ENCODE peak calls at places on chromosomes 12 and 14, in eight cellular contexts. H is uterus, Q is Peyer's patch, N is upper lobe of left lung, V is hepatocyte, L is right cardiac atrium, G is psoas muscle, X is left ventricle myocardium inferior. I is an unnamed sample.

GRCh38 chr12:128911861-128912260 is 58.6 kb downstream of the GLT1D1 start:
- DNase-seq in H (no peak), Q (no peak), N (no peak), V (no peak), L (no peak), G (no peak), X (no peak), I (no peak)

GRCh38 chr12:27635349-27635972 is 60.8 kb upstream of the REP15 start:
- DNase-seq in H (no peak), Q (no peak), N (no peak), V (peak; percentile 59), L (no peak), G (no peak), X (no peak), I (peak; percentile 54)

GRCh38 chr12:3119745-3120660 is 42.8 kb downstream of the TSPAN9 start:
- DNase-seq in H (no peak), Q (no peak), N (peak; percentile 34), V (no peak), L (peak; percentile 85), G (peak; percentile 82), X (peak; percentile 79), I (peak; percentile 59)

GRCh38 chr14:83975435-83976222 is 1554.3 kb upstream of the FLRT2 start:
- DNase-seq in H (no peak), Q (no peak), N (no peak), V (peak; percentile 18), L (peak; percentile 77), G (peak; percentile 56), X (peak; percentile 41), I (peak; percentile 48)

GRCh38 chr12:97960741-97961608 is 498.4 kb downstream of the RMST start:
- DNase-seq in H (no peak), Q (no peak), N (peak; percentile 29), V (peak; percentile 47), L (no peak), G (no peak), X (no peak), I (peak; percentile 22)

GRCh38 chr12:89040146-89040964 is 311.9 kb downstream of the DUSP6 start:
- DNase-seq in H (no peak), Q (no peak), N (peak; percentile 24), V (no peak), L (peak; percentile 56), G (peak; percentile 24), X (no peak), I (peak; percentile 43)

GRCh38 chr12:77667101-77667500 is 163.6 kb upstream of the NAV3 start:
- DNase-seq in H (no peak), Q (no peak), N (no peak), V (no peak), L (no peak), G (no peak), X (no peak), I (no peak)

GRCh38 chr14:23237772-23238594 is at the start of gene RNF212B:
- DNase-seq in H (peak; percentile 93), Q (peak; percentile 96), N (peak; percentile 96), V (peak; percentile 97), L (peak; percentile 97), G (peak; percentile 91), X (peak; percentile 90), I (peak; percentile 92)

GRCh38 chr12:40446385-40446784 is 221.6 kb downstream of the LRRK2 start:
- DNase-seq in H (no peak), Q (no peak), N (no peak), V (peak; percentile 31), L (no peak), G (no peak), X (no peak), I (no peak)

GRCh38 chr12:39103552-39104165 is 198.3 kb upstream of the CPNE8 start:
- DNase-seq in H (no peak), Q (no peak), N (no peak), V (peak; percentile 86), L (no peak), G (no peak), X (no peak), I (peak; percentile 82)

GRCh38 chr12:105212431-105212830 is 23.5 kb downstream of the APPL2 start:
- DNase-seq in H (no peak), Q (no peak), N (no peak), V (no peak), L (no peak), G (no peak), X (no peak), I (no peak)

GRCh38 chr12:46557539-46558373 is 185.2 kb upstream of the SLC38A2 start:
- DNase-seq in H (no peak), Q (no peak), N (no peak), V (no peak), L (no peak), G (no peak), X (no peak), I (no peak)

GRCh38 chr12:108612788-108613282 is 15.0 kb upstream of the TMEM119 start:
- DNase-seq in H (no peak), Q (no peak), N (no peak), V (no peak), L (no peak), G (no peak), X (no peak), I (no peak)

GRCh38 chr12:77687346-77687745 is 143.3 kb upstream of the NAV3 start:
- DNase-seq in H (no peak), Q (no peak), N (no peak), V (no peak), L (no peak), G (no peak), X (no peak), I (no peak)

GRCh38 chr14:84927096-84927910 is 602.6 kb upstream of the FLRT2 start:
- DNase-seq in H (no peak), Q (no peak), N (no peak), V (no peak), L (no peak), G (no peak), X (no peak), I (no peak)

GRCh38 chr14:41605550-41606248 is 977 bp upstream of the LRFN5 start:
- DNase-seq in H (peak; percentile 27), Q (no peak), N (no peak), V (peak; percentile 56), L (peak; percentile 38), G (peak; percentile 25), X (no peak), I (peak; percentile 72)

GRCh38 chr12:111404362-111405148 is 1.2 kb upstream of the SH2B3 start:
- DNase-seq in H (peak; percentile 45), Q (no peak), N (peak; percentile 48), V (peak; percentile 71), L (peak; percentile 75), G (no peak), X (peak; percentile 38), I (peak; percentile 52)

GRCh38 chr12:10241276-10241675 is 28.6 kb downstream of the GABARAPL1 start:
- DNase-seq in H (no peak), Q (no peak), N (no peak), V (no peak), L (no peak), G (no peak), X (no peak), I (no peak)

GRCh38 chr12:10247659-10248058 is 35.0 kb downstream of the GABARAPL1 start:
- DNase-seq in H (no peak), Q (no peak), N (no peak), V (no peak), L (no peak), G (no peak), X (no peak), I (no peak)

GRCh38 chr12:10242539-10242938 is 29.9 kb downstream of the GABARAPL1 start:
- DNase-seq in H (no peak), Q (no peak), N (no peak), V (no peak), L (no peak), G (no peak), X (no peak), I (peak; percentile 6)

GRCh38 chr12:10241781-10242180 is 29.1 kb downstream of the GABARAPL1 start:
- DNase-seq in H (no peak), Q (no peak), N (no peak), V (no peak), L (no peak), G (no peak), X (no peak), I (no peak)

GRCh38 chr12:10243803-10244520 is 31.3 kb downstream of the GABARAPL1 start:
- DNase-seq in H (no peak), Q (no peak), N (no peak), V (no peak), L (no peak), G (no peak), X (no peak), I (no peak)
- H3K27ac ChIP-seq in H (no peak overlapping the region), Q (no peak overlapping the region), N (no peak overlapping the region), V (no peak overlapping the region), L (no peak overlapping the region), G (no peak overlapping the region), X (no peak overlapping the region), I (no peak overlapping the region)

DNA sequence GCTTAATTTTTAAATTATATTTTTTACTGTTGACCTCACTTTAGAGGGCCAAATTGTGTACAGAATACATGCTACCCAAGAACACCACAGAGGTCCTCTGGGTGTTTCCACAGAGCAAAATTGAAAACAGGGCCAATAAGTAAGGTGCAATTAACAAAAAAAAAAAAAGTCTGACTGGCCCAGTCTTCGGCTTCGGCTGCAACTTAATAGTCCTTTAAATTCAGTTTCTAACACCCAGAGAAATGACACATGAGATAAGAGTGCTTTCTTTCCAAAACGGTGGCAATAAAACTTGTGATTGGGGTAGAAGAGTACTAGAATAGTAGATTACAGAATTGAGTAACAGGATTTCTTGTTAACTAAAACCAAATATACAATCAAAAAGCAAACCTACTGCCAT is 81.3 kb downstream of the MED13L start:
- DNase-seq in H (no peak), Q (no peak), N (no peak), V (no peak), L (no peak), G (no peak), X (no peak), I (no peak)
- H3K4me1 ChIP-seq in H (no peaks in the 10 kb centered on the region), Q (no peaks in the 10 kb centered on the region), N (peaks cover 65% of the 10 kb centered on the region), V (no peaks in the 10 kb centered on the region), L (peaks cover 8% of the 10 kb centered on the region), G (peaks cover 77% of the 10 kb centered on the region), X (peaks cover 76% of the 10 kb centered on the region), I (peaks cover 61% of the 10 kb centered on the region)

DNA sequence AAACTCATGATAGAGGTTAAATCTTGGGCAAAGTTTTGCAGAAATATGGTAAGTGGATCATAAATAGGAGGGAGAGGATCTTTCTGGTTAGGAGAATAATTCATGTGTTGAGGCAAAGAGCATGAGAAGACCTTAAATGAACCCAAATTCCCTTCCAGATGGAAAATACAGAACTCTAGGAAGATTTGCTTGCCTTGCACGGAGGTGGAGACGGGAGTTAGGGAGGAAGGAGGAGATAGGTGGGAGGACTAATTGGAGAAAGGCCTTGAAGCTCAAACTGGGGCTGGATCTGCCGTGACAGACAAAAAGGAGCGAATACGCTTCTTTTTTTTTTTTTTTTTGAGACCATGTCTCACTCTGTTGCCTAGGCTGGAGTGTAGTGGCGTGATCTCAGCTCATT is 5.9 kb downstream of the GPRC5A start:
- DNase-seq in H (no peak), Q (no peak), N (no peak), V (no peak), L (no peak), G (no peak), X (no peak), I (no peak)
- H3K27ac ChIP-seq in H (peak overlapping the region; percentile 91), Q (no peak overlapping the region), N (no peak overlapping the region), V (no peak overlapping the region), L (no peak overlapping the region), G (no peak overlapping the region), X (no peak overlapping the region), I (no peak overlapping the region)

DNA sequence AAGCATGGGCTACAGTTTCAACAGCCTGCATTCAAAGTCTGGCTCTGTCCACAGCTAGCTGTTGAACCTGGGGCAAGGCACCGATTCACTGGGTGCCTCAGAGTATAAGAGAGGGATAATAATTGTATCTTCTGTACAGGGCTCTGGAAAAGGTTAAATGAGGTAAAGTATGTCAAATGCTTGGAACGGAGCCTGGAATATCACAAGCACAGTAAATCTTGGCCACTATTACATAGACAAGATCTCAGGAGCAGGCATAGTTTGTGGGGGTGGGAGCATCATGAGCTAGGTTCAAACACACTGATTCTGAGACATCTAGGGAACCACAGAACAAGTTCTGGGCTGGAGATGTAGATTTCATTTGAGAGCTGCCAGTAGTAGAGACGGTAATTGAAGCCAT is 203.7 kb upstream of the NUDT4 start:
- DNase-seq in H (no peak), Q (no peak), N (no peak), V (no peak), L (no peak), G (no peak), X (no peak), I (no peak)
- H3K4me1 ChIP-seq in H (peaks cover 5% of the 10 kb centered on the region), Q (peaks cover 3% of the 10 kb centered on the region), N (no peaks in the 10 kb centered on the region), V (peaks cover 27% of the 10 kb centered on the region), L (peaks cover 12% of the 10 kb centered on the region), G (peaks cover 42% of the 10 kb centered on the region), X (peaks cover 62% of the 10 kb centered on the region), I (peaks cover 31% of the 10 kb centered on the region)

I was measured in cardiac muscle cell.